ENCODE peak calls at places on chromosome 3, in five cellular contexts. One of them, this sample, is unnamed.

GRCh38 chr3:144516029-144516428 is 544.4 kb downstream of the DIPK2A start:
- DNase-seq in left lung: no peak
- DNase-seq in NCI-H2171 treated with DMSO at 0.1 percent for 48 hours: no peak
- DNase-seq in uterus: no peak
- DNase-seq in substantia nigra: no peak
- DNase-seq in this sample: no peak

GRCh38 chr3:138383715-138384114 is 35.3 kb downstream of the MRAS start:
- DNase-seq in left lung: no peak
- DNase-seq in NCI-H2171 treated with DMSO at 0.1 percent for 48 hours: no peak
- DNase-seq in uterus: no peak
- DNase-seq in substantia nigra: no peak
- DNase-seq in this sample: no peak

GRCh38 chr3:149813367-149814281 is 609 bp downstream of the RNF13 start:
- DNase-seq in left lung: no peak
- DNase-seq in NCI-H2171 treated with DMSO at 0.1 percent for 48 hours: peak
- DNase-seq in uterus: no peak
- DNase-seq in substantia nigra: peak
- DNase-seq in this sample: peak

GRCh38 chr3:50147447-50147846 is 7.7 kb upstream of the SEMA3F start:
- DNase-seq in left lung: no peak
- DNase-seq in NCI-H2171 treated with DMSO at 0.1 percent for 48 hours: no peak
- DNase-seq in uterus: no peak
- DNase-seq in substantia nigra: no peak
- DNase-seq in this sample: no peak

GRCh38 chr3:64444619-64445317 is 219.5 kb upstream of the PRICKLE2 start:
- DNase-seq in left lung: no peak
- DNase-seq in NCI-H2171 treated with DMSO at 0.1 percent for 48 hours: no peak
- DNase-seq in uterus: no peak
- DNase-seq in substantia nigra: no peak
- DNase-seq in this sample: no peak

GRCh38 chr3:43691120-43692002 is 623 bp downstream of the ABHD5 start:
- DNase-seq in left lung: peak
- DNase-seq in NCI-H2171 treated with DMSO at 0.1 percent for 48 hours: peak
- DNase-seq in uterus: peak
- DNase-seq in substantia nigra: peak
- DNase-seq in this sample: peak

GRCh38 chr3:61043156-61043555 is 208.1 kb downstream of the FHIT start:
- DNase-seq in left lung: no peak
- DNase-seq in NCI-H2171 treated with DMSO at 0.1 percent for 48 hours: no peak
- DNase-seq in uterus: no peak
- DNase-seq in substantia nigra: no peak
- DNase-seq in this sample: no peak

GRCh38 chr3:169772530-169772950 is 656 bp upstream of the MYNN start:
- DNase-seq in left lung: peak
- DNase-seq in NCI-H2171 treated with DMSO at 0.1 percent for 48 hours: peak
- DNase-seq in uterus: peak
- DNase-seq in substantia nigra: peak
- DNase-seq in this sample: peak

GRCh38 chr3:197256836-197257444 is 41.5 kb downstream of the DLG1 start:
- DNase-seq in left lung: no peak
- DNase-seq in NCI-H2171 treated with DMSO at 0.1 percent for 48 hours: peak
- DNase-seq in uterus: no peak
- DNase-seq in substantia nigra: no peak
- DNase-seq in this sample: no peak

GRCh38 chr3:127718244-127718915 is 45.6 kb downstream of the ABTB1 start:
- DNase-seq in left lung: no peak
- DNase-seq in NCI-H2171 treated with DMSO at 0.1 percent for 48 hours: peak
- DNase-seq in uterus: no peak
- DNase-seq in substantia nigra: no peak
- DNase-seq in this sample: no peak

GRCh38 chr3:44067431-44067830 is 174.3 kb upstream of the TOPAZ1 start:
- DNase-seq in left lung: no peak
- DNase-seq in NCI-H2171 treated with DMSO at 0.1 percent for 48 hours: no peak
- DNase-seq in uterus: no peak
- DNase-seq in substantia nigra: no peak
- DNase-seq in this sample: no peak

GRCh38 chr3:49867871-49868321 is 1.8 kb downstream of the CAMKV start:
- DNase-seq in left lung: no peak
- DNase-seq in NCI-H2171 treated with DMSO at 0.1 percent for 48 hours: no peak
- DNase-seq in uterus: no peak
- DNase-seq in substantia nigra: no peak
- DNase-seq in this sample: peak

GRCh38 chr3:170437696-170438407 is 19.2 kb downstream of the CLDN11 start:
- DNase-seq in left lung: no peak
- DNase-seq in NCI-H2171 treated with DMSO at 0.1 percent for 48 hours: no peak
- DNase-seq in uterus: no peak
- DNase-seq in substantia nigra: no peak
- DNase-seq in this sample: no peak

GRCh38 chr3:129343643-129344360 is 65.1 kb downstream of the HMCES start:
- DNase-seq in left lung: no peak
- DNase-seq in NCI-H2171 treated with DMSO at 0.1 percent for 48 hours: no peak
- DNase-seq in uterus: no peak
- DNase-seq in substantia nigra: peak
- DNase-seq in this sample: no peak

GRCh38 chr3:46187876-46188275 is 20.2 kb downstream of the CCR1 start:
- DNase-seq in left lung: no peak
- DNase-seq in NCI-H2171 treated with DMSO at 0.1 percent for 48 hours: no peak
- DNase-seq in uterus: no peak
- DNase-seq in substantia nigra: no peak
- DNase-seq in this sample: no peak

GRCh38 chr3:185737740-185738680 is 86.8 kb downstream of the IGF2BP2 start:
- DNase-seq in left lung: no peak
- DNase-seq in NCI-H2171 treated with DMSO at 0.1 percent for 48 hours: no peak
- DNase-seq in uterus: no peak
- DNase-seq in substantia nigra: no peak
- DNase-seq in this sample: no peak

GRCh38 chr3:23748398-23749110 is 57.2 kb upstream of the UBE2E1 start:
- DNase-seq in left lung: no peak
- DNase-seq in NCI-H2171 treated with DMSO at 0.1 percent for 48 hours: no peak
- DNase-seq in uterus: no peak
- DNase-seq in substantia nigra: no peak
- DNase-seq in this sample: no peak

GRCh38 chr3:45881031-45882022 is 5.0 kb upstream of the CCR9 start:
- DNase-seq in left lung: no peak
- DNase-seq in NCI-H2171 treated with DMSO at 0.1 percent for 48 hours: peak
- DNase-seq in uterus: no peak
- DNase-seq in substantia nigra: no peak
- DNase-seq in this sample: no peak

GRCh38 chr3:123818324-123818920 is 65.7 kb downstream of the MYLK start:
- DNase-seq in left lung: no peak
- DNase-seq in NCI-H2171 treated with DMSO at 0.1 percent for 48 hours: no peak
- DNase-seq in uterus: no peak
- DNase-seq in substantia nigra: no peak
- DNase-seq in this sample: no peak

GRCh38 chr3:157077565-157077991 is 82.4 kb downstream of the CCNL1 start:
- DNase-seq in left lung: no peak
- DNase-seq in NCI-H2171 treated with DMSO at 0.1 percent for 48 hours: no peak
- DNase-seq in uterus: no peak
- DNase-seq in substantia nigra: no peak
- DNase-seq in this sample: peak

GRCh38 chr3:134601539-134602439 is 49.0 kb downstream of the KY start:
- DNase-seq in left lung: no peak
- DNase-seq in NCI-H2171 treated with DMSO at 0.1 percent for 48 hours: no peak
- DNase-seq in uterus: no peak
- DNase-seq in substantia nigra: peak
- DNase-seq in this sample: no peak

GRCh38 chr3:197736491-197737318 is at the start of gene RUBCN:
- DNase-seq in left lung: peak
- DNase-seq in NCI-H2171 treated with DMSO at 0.1 percent for 48 hours: peak
- DNase-seq in uterus: peak
- DNase-seq in substantia nigra: peak
- DNase-seq in this sample: peak

GRCh38 chr3:191066669-191067068 is 132.4 kb upstream of the OSTN start:
- DNase-seq in left lung: no peak
- DNase-seq in NCI-H2171 treated with DMSO at 0.1 percent for 48 hours: no peak
- DNase-seq in uterus: no peak
- DNase-seq in substantia nigra: no peak
- DNase-seq in this sample: no peak

GRCh38 chr3:57278237-57278636 is 14.2 kb downstream of the ASB14 start:
- DNase-seq in left lung: no peak
- DNase-seq in NCI-H2171 treated with DMSO at 0.1 percent for 48 hours: no peak
- DNase-seq in uterus: no peak
- DNase-seq in substantia nigra: no peak
- DNase-seq in this sample: no peak

GRCh38 chr3:170977911-170978310 is 48.6 kb downstream of the SLC2A2 start:
- DNase-seq in left lung: no peak
- DNase-seq in NCI-H2171 treated with DMSO at 0.1 percent for 48 hours: peak
- DNase-seq in uterus: no peak
- DNase-seq in substantia nigra: no peak
- DNase-seq in this sample: no peak

GRCh38 chr3:157493627-157494550 is 9.3 kb downstream of the VEPH1 start:
- DNase-seq in left lung: no peak
- DNase-seq in NCI-H2171 treated with DMSO at 0.1 percent for 48 hours: peak
- DNase-seq in uterus: no peak
- DNase-seq in substantia nigra: no peak
- DNase-seq in this sample: peak

GRCh38 chr3:128431803-128432300 is 34.8 kb downstream of the DNAJB8 start:
- DNase-seq in left lung: no peak
- DNase-seq in NCI-H2171 treated with DMSO at 0.1 percent for 48 hours: no peak
- DNase-seq in uterus: no peak
- DNase-seq in substantia nigra: no peak
- DNase-seq in this sample: no peak

GRCh38 chr3:79767194-79767952 is 425 bp downstream of the ROBO1 start:
- DNase-seq in left lung: no peak
- DNase-seq in NCI-H2171 treated with DMSO at 0.1 percent for 48 hours: no peak
- DNase-seq in uterus: no peak
- DNase-seq in substantia nigra: no peak
- DNase-seq in this sample: no peak

GRCh38 chr3:155197786-155198185 is 95.7 kb downstream of the STRIT1 start:
- DNase-seq in left lung: no peak
- DNase-seq in NCI-H2171 treated with DMSO at 0.1 percent for 48 hours: no peak
- DNase-seq in uterus: no peak
- DNase-seq in substantia nigra: no peak
- DNase-seq in this sample: no peak

GRCh38 chr3:152611905-152612304 is 223.0 kb upstream of the P2RY1 start:
- DNase-seq in left lung: no peak
- DNase-seq in NCI-H2171 treated with DMSO at 0.1 percent for 48 hours: no peak
- DNase-seq in uterus: no peak
- DNase-seq in substantia nigra: no peak
- DNase-seq in this sample: no peak

GRCh38 chr3:42613462-42613861 is 13.0 kb downstream of the NKTR start:
- DNase-seq in left lung: no peak
- DNase-seq in NCI-H2171 treated with DMSO at 0.1 percent for 48 hours: no peak
- DNase-seq in uterus: no peak
- DNase-seq in substantia nigra: no peak
- DNase-seq in this sample: no peak

GRCh38 chr3:21013566-21013965 is 737.4 kb downstream of the ZNF385D start:
- DNase-seq in left lung: no peak
- DNase-seq in NCI-H2171 treated with DMSO at 0.1 percent for 48 hours: no peak
- DNase-seq in uterus: no peak
- DNase-seq in substantia nigra: no peak
- DNase-seq in this sample: no peak

GRCh38 chr3:174431717-174432116 is 427.4 kb upstream of the NAALADL2 start:
- DNase-seq in left lung: no peak
- DNase-seq in NCI-H2171 treated with DMSO at 0.1 percent for 48 hours: no peak
- DNase-seq in uterus: no peak
- DNase-seq in substantia nigra: no peak
- DNase-seq in this sample: no peak

GRCh38 chr3:197460639-197461038 is 95.1 kb downstream of the BDH1 start:
- DNase-seq in left lung: no peak
- DNase-seq in NCI-H2171 treated with DMSO at 0.1 percent for 48 hours: no peak
- DNase-seq in uterus: no peak
- DNase-seq in substantia nigra: no peak
- DNase-seq in this sample: no peak

GRCh38 chr3:195453236-195453635 is 10.4 kb upstream of the ACAP2 start:
- DNase-seq in left lung: no peak
- DNase-seq in NCI-H2171 treated with DMSO at 0.1 percent for 48 hours: no peak
- DNase-seq in uterus: no peak
- DNase-seq in substantia nigra: no peak
- DNase-seq in this sample: no peak

GRCh38 chr3:133799794-133800585 is 5.6 kb upstream of the SRPRB start:
- DNase-seq in left lung: no peak
- DNase-seq in NCI-H2171 treated with DMSO at 0.1 percent for 48 hours: peak
- DNase-seq in uterus: no peak
- DNase-seq in substantia nigra: no peak
- DNase-seq in this sample: no peak

GRCh38 chr3:57545636-57546268 is 1.6 kb upstream of the DNAH12 start:
- DNase-seq in left lung: no peak
- DNase-seq in NCI-H2171 treated with DMSO at 0.1 percent for 48 hours: no peak
- DNase-seq in uterus: no peak
- DNase-seq in substantia nigra: no peak
- DNase-seq in this sample: no peak

GRCh38 chr3:112302881-112303761 is 9.1 kb upstream of the SLC9C1 start:
- DNase-seq in left lung: no peak
- DNase-seq in NCI-H2171 treated with DMSO at 0.1 percent for 48 hours: no peak
- DNase-seq in uterus: no peak
- DNase-seq in substantia nigra: no peak
- DNase-seq in this sample: no peak

GRCh38 chr3:41102053-41102556 is 97.2 kb upstream of the CTNNB1 start:
- DNase-seq in left lung: no peak
- DNase-seq in NCI-H2171 treated with DMSO at 0.1 percent for 48 hours: no peak
- DNase-seq in uterus: no peak
- DNase-seq in substantia nigra: no peak
- DNase-seq in this sample: no peak

GRCh38 chr3:52146189-52146588 is 8.0 kb downstream of the POC1A start:
- DNase-seq in left lung: no peak
- DNase-seq in NCI-H2171 treated with DMSO at 0.1 percent for 48 hours: no peak
- DNase-seq in uterus: no peak
- DNase-seq in substantia nigra: no peak
- DNase-seq in this sample: no peak